ENCODE peak calls at places on chromosomes 2 and 18, in five cellular contexts. A is activated T-cell treated with anti-CD3 and anti-CD28 coated beads for 1 hour; N is HS-5; B is breast epithelium; C is CD8-positive, alpha-beta memory T cell. H is an unnamed sample.

GRCh38 chr18:22547807-22548561 is 130.3 kb upstream of the CTAGE1 start:
- DNase-seq in C (no peak), A (no peak), N (no peak), B (no peak), H (no peak)

GRCh38 chr2:31219131-31219969 is 2.0 kb upstream of the CAPN14 start:
- DNase-seq in C (no peak), A (no peak), B (no peak), N (no peak), H (no peak)

GRCh38 chr18:21489919-21490495 is 110.5 kb downstream of the ESCO1 start:
- DNase-seq in N (no peak), C (no peak), B (no peak), A (no peak), H (peak)

GRCh38 chr2:18825856-18826255 is 236.5 kb upstream of the NT5C1B start:
- DNase-seq in A (no peak), N (no peak), C (no peak), B (no peak), H (no peak)

GRCh38 chr2:38216886-38217285 is 140.9 kb upstream of the CYP1B1 start:
- DNase-seq in A (no peak), C (no peak), N (no peak), B (no peak), H (no peak)

GRCh38 chr18:13418013-13418710 is 199.6 kb downstream of the LDLRAD4 start:
- DNase-seq in B (no peak), N (no peak), A (no peak), C (no peak), H (no peak)

GRCh38 chr2:37588316-37588777 is 83.1 kb downstream of the CDC42EP3 start:
- DNase-seq in C (no peak), B (no peak), A (no peak), N (no peak), H (peak)

GRCh38 chr18:63590368-63590767 is 3.2 kb downstream of the SERPINB13 start:
- DNase-seq in C (no peak), B (no peak), N (no peak), A (no peak), H (no peak)

GRCh38 chr18:8684577-8684976 is 20.8 kb upstream of the MTCL1 start:
- DNase-seq in A (no peak), B (no peak), C (no peak), N (no peak), H (no peak)

GRCh38 chr2:99451280-99451679 is 38.5 kb downstream of the REV1 start:
- DNase-seq in C (no peak), N (no peak), A (no peak), B (no peak), H (no peak)

GRCh38 chr2:64214281-64215115 is 70.3 kb upstream of the PELI1 start:
- DNase-seq in N (no peak), B (no peak), A (no peak), C (peak), H (peak)

H was measured in SJCRH30.